ENCODE peak calls at places on chromosomes 12 and 14, in five cellular contexts. A, B, Z, H and G are unnamed samples.

GRCh38 chr14:92551066-92551841 is 37.7 kb downstream of the RIN3 start:
- DNase-seq in A (no peak), B (no peak), Z (no peak), H (no peak), G (no peak)

GRCh38 chr12:121802843-121803698 is 738 bp upstream of the SETD1B start:
- DNase-seq in A (peak; percentile 67), B (peak; percentile 90), Z (peak; percentile 93), H (peak; percentile 98), G (peak; percentile 82)

GRCh38 chr12:80946591-80946990 is 8.9 kb upstream of the LIN7A start:
- DNase-seq in A (no peak), B (no peak), Z (no peak), H (no peak), G (no peak)

GRCh38 chr12:67148265-67148664 is 120.9 kb upstream of the CAND1 start:
- DNase-seq in A (no peak), B (no peak), Z (no peak), H (no peak), G (no peak)

GRCh38 chr14:36952702-36953101 is 219.7 kb downstream of the SLC25A21 start:
- DNase-seq in A (no peak), B (no peak), Z (peak; percentile 60), H (no peak), G (peak; percentile 44)

GRCh38 chr14:92637228-92637627 is 111.2 kb downstream of the LGMN start:
- DNase-seq in A (no peak), B (no peak), Z (no peak), H (no peak), G (no peak)

GRCh38 chr12:121783771-121784170 is 9.7 kb downstream of the RHOF start:
- DNase-seq in A (no peak), B (no peak), Z (no peak), H (no peak), G (no peak)

GRCh38 chr14:100762089-100762515 is 35.4 kb downstream of the DLK1 start:
- DNase-seq in A (no peak), B (no peak), Z (no peak), H (no peak), G (no peak)

GRCh38 chr14:104784846-104785707 is 10.5 kb downstream of the AKT1 start:
- DNase-seq in A (no peak), B (no peak), Z (no peak), H (no peak), G (no peak)

GRCh38 chr12:52836042-52836466 is 1.9 kb upstream of the KRT79 start:
- DNase-seq in A (peak; percentile 9), B (peak; percentile 25), Z (no peak), H (no peak), G (no peak)

GRCh38 chr14:96249016-96249415 is 7.0 kb upstream of the BDKRB1 start:
- DNase-seq in A (no peak), B (no peak), Z (peak; percentile 77), H (no peak), G (peak; percentile 92)

GRCh38 chr14:65357091-65357490 is 55.4 kb upstream of the FUT8 start:
- DNase-seq in A (no peak), B (no peak), Z (no peak), H (no peak), G (no peak)

GRCh38 chr12:19482551-19483109 is 43.3 kb downstream of the AEBP2 start:
- DNase-seq in A (peak; percentile 13), B (no peak), Z (no peak), H (no peak), G (no peak)

GRCh38 chr12:55654506-55655224 is 18.0 kb downstream of the OR10P1 start:
- DNase-seq in A (no peak), B (no peak), Z (no peak), H (peak; percentile 73), G (no peak)

GRCh38 chr12:51395283-51396230 is 4.4 kb upstream of the GALNT6 start:
- DNase-seq in A (no peak), B (no peak), Z (no peak), H (peak; percentile 64), G (no peak)

GRCh38 chr12:92623386-92623785 is 79.4 kb upstream of the PLEKHG7 start:
- DNase-seq in A (no peak), B (no peak), Z (no peak), H (no peak), G (no peak)

GRCh38 chr12:1688086-1688710 is 2.7 kb upstream of the ADIPOR2 start:
- DNase-seq in A (no peak), B (no peak), Z (no peak), H (no peak), G (no peak)

GRCh38 chr12:97368462-97369150 is 94.0 kb upstream of the RMST start:
- DNase-seq in A (no peak), B (no peak), Z (no peak), H (no peak), G (no peak)

GRCh38 chr12:95326450-95326849 is 108.8 kb downstream of the VEZT start:
- DNase-seq in A (no peak), B (no peak), Z (no peak), H (no peak), G (no peak)

GRCh38 chr14:105092124-105092911 is 27.1 kb upstream of the GPR132 start:
- DNase-seq in A (no peak), B (no peak), Z (no peak), H (peak; percentile 88), G (no peak)

GRCh38 chr14:85556263-85556662 is 26.3 kb downstream of the FLRT2 start:
- DNase-seq in A (no peak), B (no peak), Z (no peak), H (no peak), G (no peak)

GRCh38 chr12:52126605-52127578 is 47.4 kb downstream of the SMIM41 start:
- DNase-seq in A (no peak), B (no peak), Z (no peak), H (peak; percentile 83), G (no peak)

GRCh38 chr14:60061371-60061770 is 30.4 kb upstream of the PCNX4 start:
- DNase-seq in A (no peak), B (no peak), Z (no peak), H (no peak), G (no peak)

GRCh38 chr14:23174266-23174665 is 9.2 kb downstream of the SLC7A8 start:
- DNase-seq in A (no peak), B (no peak), Z (no peak), H (no peak), G (no peak)

GRCh38 chr12:42812086-42812485 is 222.5 kb upstream of the PRICKLE1 start:
- DNase-seq in A (no peak), B (no peak), Z (no peak), H (no peak), G (peak; percentile 34)

GRCh38 chr12:86724716-86725115 is 468.5 kb upstream of the MGAT4C start:
- DNase-seq in A (no peak), B (no peak), Z (no peak), H (no peak), G (peak; percentile 57)

GRCh38 chr12:79782197-79782890 is 91.6 kb upstream of the PAWR start:
- DNase-seq in A (no peak), B (no peak), Z (no peak), H (no peak), G (peak; percentile 31)

GRCh38 chr14:49999216-49999761 is 106.4 kb downstream of the ARF6 start:
- DNase-seq in A (peak; percentile 52), B (peak; percentile 46), Z (no peak), H (peak; percentile 97), G (no peak)

GRCh38 chr14:100784523-100785337 is 41.2 kb upstream of the MEG3 start:
- DNase-seq in A (no peak), B (no peak), Z (no peak), H (no peak), G (no peak)

GRCh38 chr14:95993768-95994592 is 45.2 kb upstream of the C14orf132 start:
- DNase-seq in A (peak; percentile 0), B (no peak), Z (peak; percentile 15), H (no peak), G (no peak)

GRCh38 chr12:131882804-131883520 is 11.5 kb upstream of the ULK1 start:
- DNase-seq in A (no peak), B (no peak), Z (no peak), H (no peak), G (no peak)

GRCh38 chr14:52926994-52927393 is 23.9 kb downstream of the FERMT2 start:
- DNase-seq in A (no peak), B (no peak), Z (no peak), H (no peak), G (no peak)

GRCh38 chr12:80509781-80510556 is 65.9 kb downstream of the PTPRQ start:
- DNase-seq in A (no peak), B (no peak), Z (peak; percentile 19), H (no peak), G (peak; percentile 62)

GRCh38 chr12:11729008-11729407 is 79.5 kb downstream of the ETV6 start:
- DNase-seq in A (no peak), B (no peak), Z (no peak), H (no peak), G (no peak)

GRCh38 chr12:7859552-7859951 is 13.2 kb downstream of the SLC2A14 start:
- DNase-seq in A (no peak), B (no peak), Z (no peak), H (no peak), G (peak; percentile 69)

GRCh38 chr12:48927261-48927660 is 2.0 kb upstream of the FKBP11 start:
- DNase-seq in A (no peak), B (no peak), Z (peak; percentile 32), H (no peak), G (no peak)

GRCh38 chr12:80000831-80001230 is 65.9 kb upstream of the PPP1R12A start:
- DNase-seq in A (no peak), B (no peak), Z (no peak), H (no peak), G (no peak)

GRCh38 chr14:93219103-93219726 is 12.2 kb downstream of the UBR7 start:
- DNase-seq in A (no peak), B (no peak), Z (no peak), H (no peak), G (no peak)